ENCODE peak calls at places on chromosomes 1 and 21, in nine cellular contexts. M, U, B, X, Z, Q, S, V and H are unnamed samples.

GRCh38 chr1:218171302-218171893 is 113.7 kb upstream of the RRP15 start:
- DNase-seq in M (peak; percentile 78), U (no peak), B (peak; percentile 49), X (no peak), Z (no peak), Q (no peak), S (no peak), V (peak; percentile 49), H (no peak)

GRCh38 chr1:87179076-87179475 is 149.6 kb upstream of the LMO4 start:
- DNase-seq in M (no peak), U (no peak), B (no peak), X (no peak), Z (no peak), Q (no peak), S (no peak), V (no peak), H (no peak)

GRCh38 chr1:230548357-230548756 is 93.9 kb upstream of the COG2 start:
- DNase-seq in M (no peak), U (no peak), B (no peak), X (no peak), Z (no peak), Q (no peak), S (no peak), V (no peak), H (no peak)

GRCh38 chr1:12604114-12604874 is 13.7 kb downstream of the DHRS3 start:
- DNase-seq in M (peak; percentile 84), U (peak; percentile 70), B (no peak), X (no peak), Z (no peak), Q (peak; percentile 74), S (peak; percentile 67), V (peak; percentile 99), H (no peak)

GRCh38 chr1:224211262-224211962 is 28.4 kb downstream of the DEGS1 start:
- DNase-seq in M (peak; percentile 67), U (peak; percentile 63), B (no peak), X (no peak), Z (no peak), Q (no peak), S (peak; percentile 73), V (peak; percentile 87), H (no peak)

GRCh38 chr1:179090923-179091322 is 9.1 kb downstream of the TOR3A start:
- DNase-seq in M (no peak), U (peak; percentile 18), B (no peak), X (no peak), Z (no peak), Q (no peak), S (no peak), V (no peak), H (no peak)

GRCh38 chr1:213260322-213261075 is 209.5 kb downstream of the RPS6KC1 start:
- DNase-seq in M (no peak), U (no peak), B (peak; percentile 61), X (no peak), Z (no peak), Q (no peak), S (no peak), V (no peak), H (no peak)

GRCh38 chr1:109632671-109633346 is 13.2 kb downstream of the AMPD2 start:
- DNase-seq in M (no peak), U (peak; percentile 40), B (no peak), X (no peak), Z (no peak), Q (no peak), S (peak; percentile 51), V (no peak), H (peak; percentile 77)

GRCh38 chr1:184567648-184568047 is 180.8 kb downstream of the C1orf21 start:
- DNase-seq in M (peak; percentile 28), U (no peak), B (no peak), X (no peak), Z (no peak), Q (no peak), S (no peak), V (peak; percentile 11), H (no peak)

GRCh38 chr21:28233536-28234220 is 759.0 kb downstream of the LTN1 start:
- DNase-seq in M (no peak), U (no peak), B (no peak), X (no peak), Z (no peak), Q (no peak), S (no peak), V (no peak), H (no peak)

DNA sequence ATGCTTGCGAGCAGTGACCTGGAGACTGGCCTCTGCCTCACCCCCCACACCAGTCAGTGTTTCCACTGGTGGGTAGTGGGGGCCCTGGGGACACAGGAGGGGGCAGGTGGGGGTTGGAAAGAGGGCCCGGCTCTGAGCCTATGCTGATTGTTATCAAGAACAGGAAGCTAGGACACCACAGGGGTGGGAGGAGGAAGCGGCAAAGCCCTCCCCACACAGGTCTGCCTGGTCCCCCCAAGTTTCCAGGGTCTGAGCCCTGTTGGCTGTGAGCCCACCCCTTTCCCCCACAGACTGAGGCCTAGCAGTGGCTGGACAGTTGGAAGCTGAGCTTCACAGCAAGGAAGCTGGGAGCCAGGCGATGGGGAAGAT is 1.6 kb upstream of the PTPN7 start:
- DNase-seq in M (no peak), U (no peak), B (no peak), X (no peak), Z (no peak), Q (no peak), S (no peak), V (no peak), H (peak; percentile 64)
- H3K4me1 ChIP-seq in M (no peaks in the 10 kb centered on the region), U (no peaks in the 10 kb centered on the region), B (peaks cover 14% of the 10 kb centered on the region), X (peaks cover 24% of the 10 kb centered on the region), Z (no peaks in the 10 kb centered on the region), Q (no peaks in the 10 kb centered on the region), S (peaks cover 3% of the 10 kb centered on the region), V (no peaks in the 10 kb centered on the region), H (peaks cover 17% of the 10 kb centered on the region)

GRCh38 chr1:207885129-207886032 is 25.5 kb downstream of the CD34 start:
- DNase-seq in M (peak; percentile 96), U (peak; percentile 91), B (peak; percentile 88), X (peak; percentile 88), Z (peak; percentile 90), Q (peak; percentile 85), S (peak; percentile 89), V (peak; percentile 83), H (peak; percentile 92)
- H3K4me1 ChIP-seq in M (peaks cover 30% of the 10 kb centered on the region), U (peaks cover 31% of the 10 kb centered on the region), B (peaks cover 4% of the 10 kb centered on the region), X (peaks cover 69% of the 10 kb centered on the region), Z (no peaks in the 10 kb centered on the region), Q (peaks cover 55% of the 10 kb centered on the region), S (peaks cover 10% of the 10 kb centered on the region), V (peaks cover 5% of the 10 kb centered on the region), H (peaks cover 20% of the 10 kb centered on the region)

DNA sequence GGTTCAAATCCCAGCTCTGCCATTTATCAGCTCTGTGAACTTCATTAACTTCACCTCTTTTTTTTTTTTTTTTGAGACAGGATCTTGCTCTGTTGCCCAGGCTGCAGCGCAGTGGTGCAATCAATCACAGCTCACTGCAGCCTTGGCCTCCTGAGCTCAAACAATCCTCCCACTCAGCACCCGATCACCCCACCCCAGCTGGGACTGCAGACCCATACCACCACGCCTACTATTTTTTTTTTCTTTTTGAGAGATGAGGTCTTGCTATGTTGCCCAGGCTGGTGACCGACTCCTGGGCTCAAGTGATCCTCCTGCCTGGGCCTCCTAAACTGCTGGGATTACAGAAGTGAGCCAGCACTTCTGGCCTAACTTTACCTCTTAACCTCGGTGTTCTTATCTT is 2.2 kb upstream of the TRIT1 start:
- DNase-seq in M (no peak), U (no peak), B (no peak), X (no peak), Z (no peak), Q (no peak), S (no peak), V (no peak), H (no peak)
- H3K4me1 ChIP-seq in M (peaks cover 13% of the 10 kb centered on the region), U (peaks cover 11% of the 10 kb centered on the region), B (peaks cover 9% of the 10 kb centered on the region), X (peaks cover 22% of the 10 kb centered on the region), Z (no peaks in the 10 kb centered on the region), Q (peaks cover 17% of the 10 kb centered on the region), S (peaks cover 13% of the 10 kb centered on the region), V (peaks cover 2% of the 10 kb centered on the region), H (peaks cover 10% of the 10 kb centered on the region)

GRCh38 chr1:151512801-151513625 is 1.8 kb downstream of the CGN start:
- DNase-seq in M (no peak), U (peak; percentile 90), B (peak; percentile 87), X (peak; percentile 84), Z (no peak), Q (no peak), S (peak; percentile 87), V (no peak), H (peak; percentile 80)
- H3K4me1 ChIP-seq in M (peaks cover 7% of the 10 kb centered on the region), U (peaks cover 16% of the 10 kb centered on the region), B (peaks cover 49% of the 10 kb centered on the region), X (peaks cover 30% of the 10 kb centered on the region), Z (peaks cover 5% of the 10 kb centered on the region), Q (peaks cover 8% of the 10 kb centered on the region), S (peaks cover 12% of the 10 kb centered on the region), V (peaks cover 4% of the 10 kb centered on the region), H (peaks cover 13% of the 10 kb centered on the region)

GRCh38 chr1:161180643-161181042 is 3.3 kb upstream of the B4GALT3 start:
- DNase-seq in M (peak; percentile 34), U (no peak), B (peak; percentile 63), X (no peak), Z (no peak), Q (no peak), S (no peak), V (no peak), H (no peak)
- H3K4me1 ChIP-seq in M (peaks cover 35% of the 10 kb centered on the region), U (peaks cover 31% of the 10 kb centered on the region), B (peaks cover 15% of the 10 kb centered on the region), X (peaks cover 51% of the 10 kb centered on the region), Z (no peaks in the 10 kb centered on the region), Q (peaks cover 16% of the 10 kb centered on the region), S (peaks cover 8% of the 10 kb centered on the region), V (peaks cover 11% of the 10 kb centered on the region), H (peaks cover 10% of the 10 kb centered on the region)

GRCh38 chr1:111199329-111199728 is 1.1 kb downstream of the DENND2D start:
- DNase-seq in M (no peak), U (no peak), B (no peak), X (no peak), Z (no peak), Q (no peak), S (no peak), V (no peak), H (no peak)

GRCh38 chr1:111201275-111202090 is 1.0 kb upstream of the DENND2D start:
- DNase-seq in M (no peak), U (no peak), B (no peak), X (no peak), Z (no peak), Q (no peak), S (no peak), V (no peak), H (no peak)

GRCh38 chr1:111202366-111202706 is 1.9 kb upstream of the DENND2D start:
- DNase-seq in M (no peak), U (peak; percentile 48), B (no peak), X (no peak), Z (no peak), Q (no peak), S (peak; percentile 39), V (no peak), H (no peak)

GRCh38 chr1:111199881-111200801 is at the start of gene DENND2D:
- DNase-seq in M (no peak), U (peak; percentile 88), B (no peak), X (peak; percentile 76), Z (peak; percentile 88), Q (peak; percentile 52), S (peak; percentile 72), V (no peak), H (no peak)

DNA sequence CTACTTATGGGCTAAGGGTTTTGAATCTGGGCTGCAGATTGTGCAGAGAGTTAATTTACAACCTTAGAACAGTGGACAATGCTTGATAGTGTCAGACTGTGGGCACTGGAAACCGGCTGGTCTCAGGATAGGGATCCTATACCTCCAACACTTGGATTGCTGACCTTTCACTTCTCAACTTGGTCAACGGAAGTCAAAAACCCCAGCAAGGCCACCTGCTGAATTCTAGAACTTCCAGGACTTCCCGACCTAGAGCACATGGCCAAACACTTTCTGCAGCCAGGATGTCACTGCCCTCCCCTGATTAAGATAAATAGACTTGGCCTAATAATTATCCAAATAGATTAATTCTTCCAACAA is 336 bp upstream of the DENND2D start:
- DNase-seq in M (no peak), U (no peak), B (no peak), X (no peak), Z (no peak), Q (no peak), S (no peak), V (no peak), H (no peak)
- H3K4me1 ChIP-seq in M (peaks cover 30% of the 10 kb centered on the region), U (peaks cover 52% of the 10 kb centered on the region), B (peaks cover 8% of the 10 kb centered on the region), X (peaks cover 78% of the 10 kb centered on the region), Z (no peaks in the 10 kb centered on the region), Q (no peaks in the 10 kb centered on the region), S (peaks cover 32% of the 10 kb centered on the region), V (peaks cover 16% of the 10 kb centered on the region), H (peaks cover 24% of the 10 kb centered on the region)